ENCODE peak calls at places on chromosomes 7 and 10, in five cellular contexts. One of them, this sample, is unnamed.

GRCh38 chr10:110525349-110526260 is 27.9 kb downstream of the DUSP5 start:
- DNase-seq in nephron progenitor cell: no peak
- DNase-seq in ACHN: no peak
- DNase-seq in NCI-H2171 treated with DMSO at 0.1 percent for 48 hours: no peak
- DNase-seq in activated CD4-positive, alpha-beta T cell treated with anti-CD3 and anti-CD28 coated beads for 4 hours: no peak
- DNase-seq in this sample: no peak

GRCh38 chr10:49651917-49652316 is 27.5 kb upstream of the C10orf53 start:
- DNase-seq in nephron progenitor cell: no peak
- DNase-seq in NCI-H2171 treated with DMSO at 0.1 percent for 48 hours: no peak
- DNase-seq in activated CD4-positive, alpha-beta T cell treated with anti-CD3 and anti-CD28 coated beads for 4 hours: no peak
- DNase-seq in ACHN: no peak
- DNase-seq in this sample: no peak

GRCh38 chr7:30463400-30464145 is 15.0 kb downstream of the NOD1 start:
- DNase-seq in ACHN: no peak
- DNase-seq in activated CD4-positive, alpha-beta T cell treated with anti-CD3 and anti-CD28 coated beads for 4 hours: no peak
- DNase-seq in NCI-H2171 treated with DMSO at 0.1 percent for 48 hours: no peak
- DNase-seq in nephron progenitor cell: no peak
- DNase-seq in this sample: no peak

GRCh38 chr10:68543004-68543918 is 15.9 kb upstream of the SLC25A16 start:
- DNase-seq in NCI-H2171 treated with DMSO at 0.1 percent for 48 hours: no peak
- DNase-seq in activated CD4-positive, alpha-beta T cell treated with anti-CD3 and anti-CD28 coated beads for 4 hours: no peak
- DNase-seq in ACHN: peak
- DNase-seq in nephron progenitor cell: no peak
- DNase-seq in this sample: no peak

GRCh38 chr10:132589015-132589414 is 51.4 kb downstream of the INPP5A start:
- DNase-seq in nephron progenitor cell: no peak
- DNase-seq in ACHN: no peak
- DNase-seq in NCI-H2171 treated with DMSO at 0.1 percent for 48 hours: no peak
- DNase-seq in activated CD4-positive, alpha-beta T cell treated with anti-CD3 and anti-CD28 coated beads for 4 hours: no peak
- DNase-seq in this sample: no peak

GRCh38 chr7:142793156-142793555 is 22.4 kb downstream of the PRSS2 start:
- DNase-seq in activated CD4-positive, alpha-beta T cell treated with anti-CD3 and anti-CD28 coated beads for 4 hours: no peak
- DNase-seq in nephron progenitor cell: no peak
- DNase-seq in ACHN: no peak
- DNase-seq in NCI-H2171 treated with DMSO at 0.1 percent for 48 hours: no peak
- DNase-seq in this sample: no peak

GRCh38 chr10:60953420-60953819 is 9.4 kb upstream of the RHOBTB1 start:
- DNase-seq in activated CD4-positive, alpha-beta T cell treated with anti-CD3 and anti-CD28 coated beads for 4 hours: no peak
- DNase-seq in nephron progenitor cell: no peak
- DNase-seq in ACHN: no peak
- DNase-seq in NCI-H2171 treated with DMSO at 0.1 percent for 48 hours: no peak
- DNase-seq in this sample: no peak

GRCh38 chr7:127654404-127655392 is 2.7 kb downstream of the SND1 start:
- DNase-seq in ACHN: no peak
- DNase-seq in activated CD4-positive, alpha-beta T cell treated with anti-CD3 and anti-CD28 coated beads for 4 hours: no peak
- DNase-seq in NCI-H2171 treated with DMSO at 0.1 percent for 48 hours: no peak
- DNase-seq in nephron progenitor cell: no peak
- DNase-seq in this sample: no peak

GRCh38 chr10:120765241-120765803 is 85.8 kb upstream of the WDR11 start:
- DNase-seq in nephron progenitor cell: no peak
- DNase-seq in NCI-H2171 treated with DMSO at 0.1 percent for 48 hours: no peak
- DNase-seq in activated CD4-positive, alpha-beta T cell treated with anti-CD3 and anti-CD28 coated beads for 4 hours: no peak
- DNase-seq in ACHN: no peak
- DNase-seq in this sample: no peak

GRCh38 chr10:110372656-110373055 is 67.9 kb upstream of the SMNDC1 start:
- DNase-seq in NCI-H2171 treated with DMSO at 0.1 percent for 48 hours: no peak
- DNase-seq in nephron progenitor cell: no peak
- DNase-seq in activated CD4-positive, alpha-beta T cell treated with anti-CD3 and anti-CD28 coated beads for 4 hours: no peak
- DNase-seq in ACHN: peak
- DNase-seq in this sample: no peak

GRCh38 chr10:89373916-89374711 is 3.7 kb upstream of the IFIT1B start:
- DNase-seq in activated CD4-positive, alpha-beta T cell treated with anti-CD3 and anti-CD28 coated beads for 4 hours: no peak
- DNase-seq in ACHN: peak
- DNase-seq in NCI-H2171 treated with DMSO at 0.1 percent for 48 hours: no peak
- DNase-seq in nephron progenitor cell: no peak
- DNase-seq in this sample: no peak

GRCh38 chr7:105149827-105150226 is 135.8 kb downstream of the KMT2E start:
- DNase-seq in ACHN: no peak
- DNase-seq in NCI-H2171 treated with DMSO at 0.1 percent for 48 hours: no peak
- DNase-seq in nephron progenitor cell: no peak
- DNase-seq in activated CD4-positive, alpha-beta T cell treated with anti-CD3 and anti-CD28 coated beads for 4 hours: no peak
- DNase-seq in this sample: no peak

GRCh38 chr7:151013728-151014497 is 10.4 kb downstream of the ATG9B start:
- DNase-seq in activated CD4-positive, alpha-beta T cell treated with anti-CD3 and anti-CD28 coated beads for 4 hours: peak
- DNase-seq in NCI-H2171 treated with DMSO at 0.1 percent for 48 hours: no peak
- DNase-seq in ACHN: no peak
- DNase-seq in nephron progenitor cell: peak
- DNase-seq in this sample: peak

GRCh38 chr7:101630591-101630990 is 1.5 kb upstream of the MYL10 start:
- DNase-seq in ACHN: peak
- DNase-seq in activated CD4-positive, alpha-beta T cell treated with anti-CD3 and anti-CD28 coated beads for 4 hours: no peak
- DNase-seq in NCI-H2171 treated with DMSO at 0.1 percent for 48 hours: no peak
- DNase-seq in nephron progenitor cell: no peak
- DNase-seq in this sample: no peak

GRCh38 chr7:97025983-97026704 is 1.5 kb upstream of the DLX5 start:
- DNase-seq in NCI-H2171 treated with DMSO at 0.1 percent for 48 hours: no peak
- DNase-seq in ACHN: no peak
- DNase-seq in activated CD4-positive, alpha-beta T cell treated with anti-CD3 and anti-CD28 coated beads for 4 hours: no peak
- DNase-seq in nephron progenitor cell: peak
- DNase-seq in this sample: no peak

GRCh38 chr7:12703881-12704280 is 16.4 kb downstream of the ARL4A start:
- DNase-seq in ACHN: no peak
- DNase-seq in NCI-H2171 treated with DMSO at 0.1 percent for 48 hours: no peak
- DNase-seq in activated CD4-positive, alpha-beta T cell treated with anti-CD3 and anti-CD28 coated beads for 4 hours: no peak
- DNase-seq in nephron progenitor cell: no peak
- DNase-seq in this sample: no peak

GRCh38 chr10:48444266-48444665 is 137.8 kb downstream of the MAPK8 start:
- DNase-seq in NCI-H2171 treated with DMSO at 0.1 percent for 48 hours: peak
- DNase-seq in activated CD4-positive, alpha-beta T cell treated with anti-CD3 and anti-CD28 coated beads for 4 hours: no peak
- DNase-seq in nephron progenitor cell: no peak
- DNase-seq in ACHN: peak
- DNase-seq in this sample: no peak

GRCh38 chr10:59971915-59972314 is 65.6 kb upstream of the CCDC6 start:
- DNase-seq in nephron progenitor cell: no peak
- DNase-seq in NCI-H2171 treated with DMSO at 0.1 percent for 48 hours: no peak
- DNase-seq in activated CD4-positive, alpha-beta T cell treated with anti-CD3 and anti-CD28 coated beads for 4 hours: no peak
- DNase-seq in ACHN: no peak
- DNase-seq in this sample: no peak

GRCh38 chr7:99433158-99433557 is 5.4 kb downstream of the PTCD1 start:
- DNase-seq in ACHN: no peak
- DNase-seq in nephron progenitor cell: no peak
- DNase-seq in activated CD4-positive, alpha-beta T cell treated with anti-CD3 and anti-CD28 coated beads for 4 hours: no peak
- DNase-seq in NCI-H2171 treated with DMSO at 0.1 percent for 48 hours: no peak
- DNase-seq in this sample: no peak

GRCh38 chr10:50807851-50808776 is 68.4 kb downstream of the ASAH2B start:
- DNase-seq in nephron progenitor cell: no peak
- DNase-seq in activated CD4-positive, alpha-beta T cell treated with anti-CD3 and anti-CD28 coated beads for 4 hours: no peak
- DNase-seq in ACHN: no peak
- DNase-seq in NCI-H2171 treated with DMSO at 0.1 percent for 48 hours: no peak
- DNase-seq in this sample: no peak

GRCh38 chr10:102492983-102493382 is 9.5 kb downstream of the ACTR1A start:
- DNase-seq in activated CD4-positive, alpha-beta T cell treated with anti-CD3 and anti-CD28 coated beads for 4 hours: no peak
- DNase-seq in ACHN: no peak
- DNase-seq in NCI-H2171 treated with DMSO at 0.1 percent for 48 hours: peak
- DNase-seq in nephron progenitor cell: no peak
- DNase-seq in this sample: no peak

GRCh38 chr7:128076831-128077271 is 45.6 kb upstream of the LRRC4 start:
- DNase-seq in activated CD4-positive, alpha-beta T cell treated with anti-CD3 and anti-CD28 coated beads for 4 hours: no peak
- DNase-seq in ACHN: no peak
- DNase-seq in NCI-H2171 treated with DMSO at 0.1 percent for 48 hours: no peak
- DNase-seq in nephron progenitor cell: no peak
- DNase-seq in this sample: no peak

This sample was measured in activated naive CD4-positive, alpha-beta T cell treated with anti-CD3 and anti-CD28 coated beads, Interleukin-2, amount 50 U/mL, for 16 hours.